ENCODE peak calls at places on chromosomes 5 and 9, in five cellular contexts. V is AG10803, C is A673, R is uterus, F is B cell. H is an unnamed sample.
A peak's percentile ranks its signal among the peaks of the same experiment; 100 is the strongest.

GRCh38 chr5:7856855-7857254 is 5.9 kb upstream of the CFAP90 start:
- DNase-seq in R (no peak), V (peak; percentile 28), C (peak; percentile 67), F (no peak), H (peak; percentile 31)

GRCh38 chr5:160511280-160511929 is 89.8 kb downstream of the PTTG1 start:
- DNase-seq in V (no peak), R (no peak), C (no peak), F (no peak), H (no peak)

GRCh38 chr9:124595743-124596142 is 88.5 kb upstream of the NR5A1 start:
- DNase-seq in V (no peak), R (no peak), C (no peak), F (no peak), H (no peak)

GRCh38 chr9:78021692-78022091 is 9.9 kb downstream of the GNAQ start:
- DNase-seq in R (no peak), V (no peak), C (no peak), F (no peak), H (no peak)

GRCh38 chr5:153517105-153517700 is 26.7 kb downstream of the GRIA1 start:
- DNase-seq in F (no peak), C (peak; percentile 90), R (no peak), V (no peak), H (no peak)

GRCh38 chr5:29054282-29054681 is 2015.9 kb upstream of the CDH9 start:
- DNase-seq in R (no peak), F (no peak), C (no peak), V (no peak), H (no peak)

GRCh38 chr9:21904776-21905175 is 89.4 kb downstream of the CDKN2A start:
- DNase-seq in V (no peak), C (no peak), F (no peak), R (no peak), H (peak; percentile 8)

GRCh38 chr9:96022445-96023031 is 147.0 kb downstream of the ERCC6L2 start:
- DNase-seq in V (no peak), R (no peak), F (peak; percentile 33), C (no peak), H (no peak)

GRCh38 chr5:37838152-37838932 is 1.5 kb downstream of the GDNF start:
- DNase-seq in F (peak; percentile 36), V (peak; percentile 66), C (peak; percentile 75), R (peak; percentile 18), H (no peak)

GRCh38 chr9:93108301-93109041 is 12.5 kb downstream of the CARD19 start:
- DNase-seq in V (no peak), R (peak; percentile 15), F (peak; percentile 7), C (no peak), H (no peak)

GRCh38 chr9:109953300-109953699 is 173.3 kb downstream of the PALM2AKAP2 start:
- DNase-seq in R (no peak), F (no peak), C (no peak), V (no peak), H (no peak)

GRCh38 chr5:57194653-57195052 is 20.8 kb downstream of the GPBP1 start:
- DNase-seq in C (no peak), V (no peak), R (no peak), F (no peak), H (no peak)

GRCh38 chr9:113289091-113289490 is 13.6 kb downstream of the PRPF4 start:
- DNase-seq in C (no peak), V (no peak), R (no peak), F (no peak), H (no peak)

GRCh38 chr9:77013186-77013931 is 6.1 kb upstream of the FOXB2 start:
- DNase-seq in C (no peak), F (no peak), R (no peak), V (no peak), H (no peak)

GRCh38 chr9:92611621-92612275 is 58.2 kb downstream of the IPPK start:
- DNase-seq in F (no peak), R (no peak), V (no peak), C (no peak), H (no peak)

GRCh38 chr9:33867747-33868429 is 50.9 kb downstream of the UBE2R2 start:
- DNase-seq in F (no peak), R (peak; percentile 65), V (peak; percentile 81), C (no peak), H (peak; percentile 69)

GRCh38 chr5:36502608-36503007 is 103.8 kb upstream of the SLC1A3 start:
- DNase-seq in C (peak; percentile 58), R (no peak), F (no peak), V (peak; percentile 99), H (peak; percentile 85)

GRCh38 chr5:7849531-7850240 is 1.2 kb downstream of the CFAP90 start:
- DNase-seq in R (no peak), V (no peak), C (peak; percentile 18), F (peak; percentile 50), H (no peak)

GRCh38 chr9:91187311-91187964 is 174.3 kb downstream of the AUH start:
- DNase-seq in R (no peak), V (no peak), F (no peak), C (no peak), H (no peak)

GRCh38 chr9:93231121-93231694 is 47.3 kb downstream of the WNK2 start:
- DNase-seq in C (no peak), F (no peak), R (no peak), V (no peak), H (no peak)

GRCh38 chr9:86202338-86202882 is 57.0 kb downstream of the C9orf153 start:
- DNase-seq in R (no peak), C (peak; percentile 61), V (peak; percentile 62), F (peak; percentile 48), H (peak; percentile 40)

GRCh38 chr9:69379250-69379982 is 54.4 kb downstream of the ENTREP1 start:
- DNase-seq in C (no peak), R (no peak), V (peak; percentile 57), F (no peak), H (peak; percentile 71)

GRCh38 chr5:131286400-131286715 is 22.5 kb downstream of the CDC42SE2 start:
- DNase-seq in R (no peak), F (no peak), V (no peak), C (no peak), H (no peak)

GRCh38 chr9:38196721-38197120 is 127.7 kb upstream of the SHB start:
- DNase-seq in C (no peak), V (no peak), F (no peak), R (no peak), H (no peak)

GRCh38 chr9:116860509-116861120 is 173.5 kb downstream of the TRIM32 start:
- DNase-seq in R (peak; percentile 53), V (peak; percentile 71), F (no peak), C (peak; percentile 76), H (peak; percentile 63)

GRCh38 chr9:4796988-4797956 is 4.5 kb downstream of the RCL1 start:
- DNase-seq in C (peak; percentile 73), R (no peak), V (peak; percentile 41), F (no peak), H (peak; percentile 32)

GRCh38 chr9:101791938-101792337 is 53.5 kb upstream of the GRIN3A start:
- DNase-seq in C (peak; percentile 46), F (no peak), R (no peak), V (no peak), H (no peak)

GRCh38 chr5:149166128-149166527 is 24.8 kb downstream of the ABLIM3 start:
- DNase-seq in C (no peak), V (peak; percentile 70), R (no peak), F (no peak), H (peak; percentile 85)

GRCh38 chr5:8840237-8840636 is 705.6 kb downstream of the SEMA5A start:
- DNase-seq in R (no peak), V (no peak), F (no peak), C (no peak), H (no peak)

GRCh38 chr9:79189511-79189924 is 382.2 kb upstream of the TLE4 start:
- DNase-seq in F (no peak), C (no peak), R (no peak), V (peak; percentile 61), H (peak; percentile 53)

GRCh38 chr5:163564321-163564924 is 59.0 kb downstream of the MAT2B start:
- DNase-seq in C (peak; percentile 63), F (peak; percentile 42), V (peak; percentile 59), R (peak; percentile 41), H (peak; percentile 40)

GRCh38 chr9:38687389-38687842 is 32.5 kb downstream of the FAM240B start:
- DNase-seq in R (peak; percentile 25), C (no peak), F (no peak), V (no peak), H (no peak)

GRCh38 chr5:54217826-54218503 is 92.4 kb downstream of the ARL15 start:
- DNase-seq in R (peak; percentile 23), F (peak; percentile 19), C (peak; percentile 75), V (peak; percentile 82), H (peak; percentile 63)

GRCh38 chr5:15003511-15003920 is 131.9 kb upstream of the ANKH start:
- DNase-seq in C (peak; percentile 79), F (peak; percentile 65), R (no peak), V (peak; percentile 78), H (peak; percentile 80)

DNA sequence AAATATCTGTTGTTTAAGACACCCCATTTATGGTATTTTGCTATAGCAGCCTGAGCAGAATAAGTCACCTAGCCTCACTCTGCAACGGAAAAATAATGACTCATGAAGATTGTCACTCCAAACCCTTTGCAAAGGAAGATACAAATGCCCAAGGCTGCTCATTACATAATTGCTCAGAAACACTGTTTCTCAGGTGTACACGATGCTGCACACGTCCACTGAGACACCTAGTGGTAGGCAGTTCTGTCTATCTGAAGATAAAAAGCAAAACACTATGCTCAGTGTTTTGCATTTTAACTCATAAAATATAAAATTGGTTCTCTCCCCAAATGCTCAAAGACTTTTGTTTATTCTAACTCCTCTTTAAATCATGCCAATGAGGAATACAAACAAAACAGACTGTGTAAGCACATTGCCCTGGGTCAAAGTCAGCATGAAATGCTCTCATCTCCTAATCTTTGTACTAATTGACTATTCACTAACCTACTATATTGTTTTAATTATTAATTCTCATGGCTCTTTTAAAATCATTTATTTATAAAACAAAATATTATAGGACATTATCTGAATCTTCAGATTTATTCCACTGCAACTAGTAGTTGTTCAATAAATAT is 7.7 kb upstream of the TSLP start:
- DNase-seq in V (no peak), R (no peak), C (no peak), F (no peak), H (peak; percentile 14)
- TF ChIP-seq CTCF in V (peak; percentile 31), R (no peak), C (peak; percentile 44), F (no peak), H (peak; percentile 43)

GRCh38 chr5:81879936-81880335 is 91.9 kb upstream of the ATG10 start:
- DNase-seq in C (no peak), R (no peak), F (no peak), V (no peak), H (no peak)

GRCh38 chr5:81881595-81881994 is 90.2 kb upstream of the ATG10 start:
- DNase-seq in C (no peak), V (no peak), F (no peak), R (no peak), H (no peak)

GRCh38 chr5:81884871-81885270 is 87.0 kb upstream of the ATG10 start:
- DNase-seq in V (no peak), F (no peak), R (no peak), C (no peak), H (no peak)
- TF ChIP-seq CTCF in V (no peak), F (no peak), R (no peak), C (no peak), H (no peak)

GRCh38 chr5:9898319-9898718 is 268.2 kb upstream of the TAS2R1 start:
- DNase-seq in V (peak; percentile 49), F (no peak), R (no peak), C (peak; percentile 13), H (peak; percentile 19)
- TF ChIP-seq CTCF in V (peak; percentile 64), F (no peak), R (no peak), C (peak; percentile 48), H (peak; percentile 60)

DNA sequence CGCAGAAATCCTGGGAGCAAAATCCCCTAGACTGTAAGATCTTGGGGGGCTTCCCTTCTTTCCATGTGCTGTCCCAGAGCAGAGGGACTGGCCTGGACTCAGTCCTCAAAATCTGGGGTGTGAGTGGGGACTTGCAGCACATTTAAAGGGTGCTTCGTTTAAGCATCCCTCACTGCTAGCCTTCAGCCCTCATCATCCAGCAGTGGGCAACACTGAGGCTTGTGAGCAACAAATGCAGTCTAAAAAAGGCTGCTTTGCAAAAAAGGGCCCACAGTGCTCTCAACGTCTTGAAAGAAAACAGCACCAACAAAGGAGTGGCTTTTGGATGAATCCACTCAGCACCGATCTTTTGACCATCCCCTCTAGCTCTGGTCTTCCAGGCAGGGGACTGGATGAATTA is 128.3 kb upstream of the TBC1D2 start:
- DNase-seq in F (no peak), V (peak; percentile 21), C (no peak), R (no peak), H (peak; percentile 27)
- TF ChIP-seq CTCF in F (no peak), V (peak; percentile 46), C (no peak), R (no peak), H (peak; percentile 40)

H was measured in fibroblast of lung.